ENCODE peak calls at places on chromosomes 16 and 17, in six cellular contexts. S is keratinocyte, C is AG10803, U is GM20000, A is AG04450, Z is cardiac muscle cell. H is an unnamed sample.

GRCh38 chr16:75402174-75402820 is 31.0 kb downstream of the CFDP1 start:
- DNase-seq in S (no peak), C (peak; percentile 40), U (no peak), A (no peak), Z (peak; percentile 64), H (no peak)

GRCh38 chr16:27238016-27238587 is 30.5 kb downstream of the NSMCE1 start:
- DNase-seq in S (no peak), C (no peak), U (no peak), A (no peak), Z (no peak), H (peak; percentile 79)

GRCh38 chr16:83843657-83844056 is 35.9 kb downstream of the HSBP1 start:
- DNase-seq in S (no peak), C (no peak), U (no peak), A (no peak), Z (no peak), H (no peak)

GRCh38 chr17:51793686-51794085 is 364.8 kb downstream of the CA10 start:
- DNase-seq in S (no peak), C (no peak), U (no peak), A (no peak), Z (no peak), H (no peak)

GRCh38 chr17:1375615-1376014 is 24.4 kb downstream of the YWHAE start:
- DNase-seq in S (no peak), C (no peak), U (no peak), A (no peak), Z (no peak), H (peak; percentile 23)

GRCh38 chr16:58732545-58733247 is 1.4 kb downstream of the GOT2 start:
- DNase-seq in S (no peak), C (no peak), U (peak; percentile 60), A (no peak), Z (peak; percentile 31), H (peak; percentile 20)

GRCh38 chr17:17205368-17206148 is 575 bp downstream of the PLD6 start:
- DNase-seq in S (no peak), C (peak; percentile 55), U (peak; percentile 91), A (no peak), Z (peak; percentile 27), H (peak; percentile 86)

GRCh38 chr17:17313350-17313991 is 10.3 kb downstream of the NT5M start:
- DNase-seq in S (no peak), C (no peak), U (peak; percentile 85), A (no peak), Z (peak; percentile 30), H (peak; percentile 77)

GRCh38 chr16:49274936-49275730 is 6.5 kb downstream of the CBLN1 start:
- DNase-seq in S (no peak), C (no peak), U (no peak), A (no peak), Z (no peak), H (no peak)

GRCh38 chr16:66271074-66272060 is 95.1 kb upstream of the CDH5 start:
- DNase-seq in S (no peak), C (peak; percentile 33), U (no peak), A (no peak), Z (no peak), H (no peak)

GRCh38 chr17:73404246-73404645 is 92.4 kb upstream of the CDC42EP4 start:
- DNase-seq in S (no peak), C (no peak), U (no peak), A (no peak), Z (no peak), H (no peak)

GRCh38 chr17:38452719-38453118 is 24.5 kb downstream of the ARHGAP23 start:
- DNase-seq in S (no peak), C (no peak), U (no peak), A (no peak), Z (no peak), H (no peak)

GRCh38 chr16:88478115-88478514 is 25.0 kb downstream of the ZFPM1 start:
- DNase-seq in S (no peak), C (no peak), U (peak; percentile 61), A (no peak), Z (no peak), H (peak; percentile 72)

GRCh38 chr16:30119428-30119827 is 3.6 kb downstream of the MAPK3 start:
- DNase-seq in S (no peak), C (peak; percentile 12), U (no peak), A (no peak), Z (peak; percentile 4), H (no peak)

GRCh38 chr17:7742729-7743128 is 25.2 kb downstream of the DNAH2 start:
- DNase-seq in S (no peak), C (no peak), U (no peak), A (no peak), Z (no peak), H (no peak)

GRCh38 chr16:11630230-11631056 is 37.8 kb upstream of the SNN start:
- DNase-seq in S (no peak), C (no peak), U (no peak), A (no peak), Z (no peak), H (no peak)

GRCh38 chr16:31149894-31150890 is at the start of gene PRSS36:
- DNase-seq in S (no peak), C (no peak), U (no peak), A (no peak), Z (no peak), H (no peak)

GRCh38 chr16:88633684-88634140 is 4.7 kb upstream of the IL17C start:
- DNase-seq in S (no peak), C (no peak), U (peak; percentile 88), A (no peak), Z (peak; percentile 28), H (peak; percentile 85)

GRCh38 chr16:58345574-58346354 is 46.5 kb upstream of the GINS3 start:
- DNase-seq in S (no peak), C (no peak), U (no peak), A (no peak), Z (peak; percentile 4), H (no peak)

GRCh38 chr17:4945176-4945943 is 3.0 kb downstream of the PFN1 start:
- DNase-seq in S (peak; percentile 88), C (peak; percentile 91), U (peak; percentile 78), A (peak; percentile 75), Z (peak; percentile 90), H (peak; percentile 95)

GRCh38 chr17:79953335-79953734 is 82.3 kb downstream of the TBC1D16 start:
- DNase-seq in S (no peak), C (no peak), U (no peak), A (no peak), Z (no peak), H (no peak)

GRCh38 chr17:79955961-79956735 is 79.5 kb downstream of the TBC1D16 start:
- DNase-seq in S (no peak), C (no peak), U (no peak), A (no peak), Z (no peak), H (no peak)

GRCh38 chr17:79955167-79955549 is 80.5 kb downstream of the TBC1D16 start:
- DNase-seq in S (no peak), C (no peak), U (no peak), A (no peak), Z (no peak), H (no peak)

GRCh38 chr17:79952915-79953314 is 82.8 kb downstream of the TBC1D16 start:
- DNase-seq in S (no peak), C (no peak), U (no peak), A (no peak), Z (no peak), H (no peak)

GRCh38 chr17:79954281-79955166 is 81.1 kb downstream of the TBC1D16 start:
- DNase-seq in S (no peak), C (no peak), U (no peak), A (no peak), Z (no peak), H (no peak)
- TF ChIP-seq CTCF in S (no peak), C (no peak), U (no peak), A (no peak), Z (no peak), H (no peak)

DNA sequence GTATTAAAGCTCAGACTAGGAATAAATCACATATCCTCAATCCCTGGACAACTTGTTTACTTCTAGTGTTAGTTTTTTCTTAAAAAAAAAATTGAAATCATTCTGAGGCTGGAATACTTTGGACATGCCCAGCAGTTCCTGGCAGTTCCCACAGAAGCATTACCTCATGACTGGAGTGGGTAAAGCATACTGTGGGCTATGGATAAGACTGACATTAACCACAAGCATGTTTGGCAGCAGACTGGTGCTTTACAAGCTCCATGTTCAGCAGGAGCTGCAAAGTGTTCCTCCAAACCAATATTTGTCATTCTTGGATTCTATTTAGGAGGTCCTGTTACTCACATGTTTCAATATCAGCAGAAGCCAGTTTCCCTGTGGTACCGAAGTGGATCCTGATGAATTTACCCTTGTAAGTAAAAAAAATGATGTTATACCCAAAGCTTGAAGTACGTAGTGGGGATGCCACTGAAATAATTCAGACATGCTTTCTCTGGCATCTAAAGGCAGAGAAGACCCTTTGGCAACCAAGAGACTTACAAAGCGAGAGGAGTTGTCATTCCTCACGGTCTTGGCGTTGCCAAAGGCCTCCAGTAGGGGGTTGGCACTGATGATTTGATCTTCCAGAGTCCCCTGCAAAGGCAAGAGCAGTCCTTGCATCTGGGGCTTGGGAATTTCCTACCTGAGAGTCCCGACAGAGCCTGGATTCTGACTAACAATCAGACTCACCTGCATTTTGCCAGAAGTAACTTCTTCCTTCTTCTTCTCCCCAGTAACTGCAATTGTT is 4.9 kb downstream of the MYH1 start:
- DNase-seq in S (no peak), C (peak; percentile 89), U (no peak), A (no peak), Z (peak; percentile 69), H (no peak)
- TF ChIP-seq CTCF in S (no peak), C (no peak), U (no peak), A (no peak), Z (no peak), H (no peak)

GRCh38 chr16:85565340-85565739 is 47.8 kb upstream of the GSE1 start:
- DNase-seq in S (no peak), C (no peak), U (no peak), A (no peak), Z (no peak), H (no peak)

GRCh38 chr16:85562102-85562786 is 50.9 kb upstream of the GSE1 start:
- DNase-seq in S (no peak), C (no peak), U (no peak), A (no peak), Z (no peak), H (no peak)

GRCh38 chr16:85564277-85565051 is 48.7 kb upstream of the GSE1 start:
- DNase-seq in S (no peak), C (no peak), U (no peak), A (no peak), Z (no peak), H (peak; percentile 83)

GRCh38 chr16:85563031-85563430 is 50.1 kb upstream of the GSE1 start:
- DNase-seq in S (no peak), C (no peak), U (no peak), A (no peak), Z (no peak), H (no peak)

GRCh38 chr16:85563515-85564276 is 49.4 kb upstream of the GSE1 start:
- DNase-seq in S (no peak), C (peak; percentile 34), U (no peak), A (no peak), Z (peak; percentile 82), H (no peak)
- TF ChIP-seq CTCF in S (no peak), C (no peak), U (no peak), A (no peak), Z (no peak), H (no peak)

DNA sequence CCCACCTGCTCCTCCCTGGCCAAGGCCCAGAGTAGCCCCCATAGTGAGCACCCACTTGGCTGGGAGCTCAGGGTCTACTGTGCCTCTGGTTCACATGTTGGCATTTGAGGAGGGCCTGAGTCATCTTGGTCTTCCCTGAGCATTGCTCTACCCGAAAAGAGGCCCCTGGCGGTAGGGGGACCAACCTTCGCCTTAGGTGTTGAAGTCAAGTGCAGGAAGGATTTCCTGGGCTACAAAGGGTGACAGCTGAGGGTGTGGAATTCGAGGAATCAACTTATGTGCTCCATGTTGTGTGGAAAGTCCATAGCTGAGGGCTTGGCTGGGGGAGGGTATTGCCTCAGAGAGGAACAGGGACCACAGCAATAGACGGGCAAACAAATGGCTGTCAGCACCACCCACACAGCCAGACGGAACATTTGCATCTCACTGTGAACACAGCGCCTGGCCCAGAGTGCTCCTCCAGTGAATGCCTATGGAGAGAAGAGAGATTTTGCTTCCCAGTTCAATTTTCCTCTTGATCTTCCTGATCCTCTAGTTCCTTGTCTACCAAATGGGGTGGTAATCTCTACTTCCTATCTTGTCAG is 35.6 kb upstream of the NGFR start:
- DNase-seq in S (no peak), C (no peak), U (no peak), A (no peak), Z (peak; percentile 29), H (peak; percentile 12)
- TF ChIP-seq CTCF in S (peak; percentile 5), C (no peak), U (no peak), A (no peak), Z (peak; percentile 4), H (no peak)